ENCODE peak calls at places on chromosomes 7 and 10, in five cellular contexts. S is activated T-helper 1 cell treated with anti-CD3 and anti-CD28 coated beads, Interleukin-12 subunit alpha, Interleukin-12 subunit beta, Interleukin-2, Interleukin-4 antibody, amounts not matched to agents 30 ng/mL and 10 ng/mL and 1 ng/mL, durations not matched to agents 14 hours and 24 hours and 36 hours; I is non-pigmented ciliary epithelial cell; E is NCI-H2081; Y is HEK293T. G is an unnamed sample.

GRCh38 chr10:18233775-18234174 is 93.6 kb downstream of the CACNB2 start:
- DNase-seq in S (no peak), Y (no peak), I (no peak), E (peak), G (no peak)

GRCh38 chr7:33774762-33775523 is 130.4 kb upstream of the BMPER start:
- DNase-seq in S (no peak), E (no peak), Y (peak), I (peak), G (no peak)

GRCh38 chr10:44282606-44283300 is 102.1 kb downstream of the CXCL12 start:
- DNase-seq in E (no peak), Y (no peak), S (no peak), I (no peak), G (no peak)

GRCh38 chr7:98852826-98853225 is 17.0 kb downstream of the TMEM130 start:
- DNase-seq in Y (no peak), S (no peak), I (no peak), E (no peak), G (no peak)

GRCh38 chr10:33001908-33002492 is 44.0 kb upstream of the ITGB1 start:
- DNase-seq in E (no peak), I (no peak), S (no peak), Y (no peak), G (no peak)

GRCh38 chr7:101628522-101628921 is 574 bp downstream of the MYL10 start:
- DNase-seq in E (no peak), I (no peak), S (no peak), Y (no peak), G (no peak)

GRCh38 chr7:22781230-22781711 is 41.4 kb downstream of the TOMM7 start:
- DNase-seq in I (peak), Y (no peak), S (no peak), E (no peak), G (no peak)

GRCh38 chr10:71848325-71849277 is 2.5 kb downstream of the PSAP start:
- DNase-seq in Y (no peak), S (no peak), I (no peak), E (no peak), G (no peak)

GRCh38 chr7:641269-641671 is 85.2 kb upstream of the DNAAF5 start:
- DNase-seq in S (no peak), Y (no peak), I (no peak), E (peak), G (peak)

GRCh38 chr10:112182808-112183328 is 697 bp downstream of the GPAM start:
- DNase-seq in E (no peak), Y (no peak), S (no peak), I (no peak), G (no peak)

GRCh38 chr10:121681982-121682687 is 83.9 kb upstream of the FGFR2 start:
- DNase-seq in I (no peak), S (no peak), E (no peak), Y (no peak), G (no peak)

GRCh38 chr10:70404906-70405824 is 1.2 kb downstream of the EIF4EBP2 start:
- DNase-seq in S (peak), I (peak), E (no peak), Y (peak), G (no peak)

GRCh38 chr7:92584953-92585352 is 5.2 kb downstream of the FAM133B start:
- DNase-seq in Y (no peak), I (no peak), E (peak), S (no peak), G (peak)

GRCh38 chr7:47946581-47947354 is 1.5 kb downstream of the PKD1L1 start:
- DNase-seq in Y (no peak), S (no peak), I (no peak), E (no peak), G (no peak)